ENCODE peak calls at places on chromosomes 7 and 10, in ten cellular contexts. One of them, this sample, is unnamed.
A peak's percentile ranks its signal among the peaks of the same experiment; 100 is the strongest.

GRCh38 chr7:105532709-105533460 is 884 bp downstream of the RINT1 start:
- DNase-seq in DMS79 treated with DMSO at 0.1 percent for 48 hours: no peak
- DNase-seq in memory B cell: no peak
- DNase-seq in activated CD8-positive, alpha-beta memory T cell treated with anti-CD3 and anti-CD28 coated beads for 48 hours: no peak
- DNase-seq in hepatic stellate cell: no peak
- DNase-seq in GM10248: no peak
- DNase-seq in CD8-positive, alpha-beta memory T cell: no peak
- DNase-seq in amniotic epithelial cell: no peak
- DNase-seq in NCI-H1092: no peak
- DNase-seq in fibroblast of mammary gland: no peak
- DNase-seq in this sample: no peak

GRCh38 chr7:154744226-154744860 is 258.6 kb downstream of the PAXIP1 start:
- DNase-seq in DMS79 treated with DMSO at 0.1 percent for 48 hours: no peak
- DNase-seq in memory B cell: no peak
- DNase-seq in activated CD8-positive, alpha-beta memory T cell treated with anti-CD3 and anti-CD28 coated beads for 48 hours: peak; percentile 8
- DNase-seq in hepatic stellate cell: peak; percentile 18
- DNase-seq in GM10248: peak; percentile 69
- DNase-seq in CD8-positive, alpha-beta memory T cell: no peak
- DNase-seq in amniotic epithelial cell: no peak
- DNase-seq in NCI-H1092: peak; percentile 34
- DNase-seq in fibroblast of mammary gland: no peak
- DNase-seq in this sample: peak; percentile 5

GRCh38 chr7:98400538-98401427 is at the start of gene BAIAP2L1:
- DNase-seq in DMS79 treated with DMSO at 0.1 percent for 48 hours: peak; percentile 86
- DNase-seq in memory B cell: peak; percentile 70
- DNase-seq in activated CD8-positive, alpha-beta memory T cell treated with anti-CD3 and anti-CD28 coated beads for 48 hours: peak; percentile 71
- DNase-seq in hepatic stellate cell: peak; percentile 74
- DNase-seq in GM10248: peak; percentile 97
- DNase-seq in CD8-positive, alpha-beta memory T cell: peak; percentile 77
- DNase-seq in amniotic epithelial cell: peak; percentile 68
- DNase-seq in NCI-H1092: peak; percentile 88
- DNase-seq in fibroblast of mammary gland: peak; percentile 29
- DNase-seq in this sample: peak; percentile 82

GRCh38 chr10:111531690-111532089 is 454.9 kb downstream of the ADRA2A start:
- DNase-seq in DMS79 treated with DMSO at 0.1 percent for 48 hours: no peak
- DNase-seq in memory B cell: no peak
- DNase-seq in activated CD8-positive, alpha-beta memory T cell treated with anti-CD3 and anti-CD28 coated beads for 48 hours: no peak
- DNase-seq in hepatic stellate cell: no peak
- DNase-seq in GM10248: no peak
- DNase-seq in CD8-positive, alpha-beta memory T cell: no peak
- DNase-seq in amniotic epithelial cell: no peak
- DNase-seq in NCI-H1092: no peak
- DNase-seq in fibroblast of mammary gland: no peak
- DNase-seq in this sample: no peak

GRCh38 chr10:560314-560992 is 129.0 kb downstream of the DIP2C start:
- DNase-seq in DMS79 treated with DMSO at 0.1 percent for 48 hours: no peak
- DNase-seq in memory B cell: no peak
- DNase-seq in activated CD8-positive, alpha-beta memory T cell treated with anti-CD3 and anti-CD28 coated beads for 48 hours: no peak
- DNase-seq in hepatic stellate cell: no peak
- DNase-seq in GM10248: no peak
- DNase-seq in CD8-positive, alpha-beta memory T cell: no peak
- DNase-seq in amniotic epithelial cell: no peak
- DNase-seq in NCI-H1092: no peak
- DNase-seq in fibroblast of mammary gland: no peak
- DNase-seq in this sample: no peak

GRCh38 chr7:147894271-147894670 is 696.3 kb upstream of the C7orf33 start:
- DNase-seq in DMS79 treated with DMSO at 0.1 percent for 48 hours: no peak
- DNase-seq in memory B cell: no peak
- DNase-seq in activated CD8-positive, alpha-beta memory T cell treated with anti-CD3 and anti-CD28 coated beads for 48 hours: no peak
- DNase-seq in hepatic stellate cell: no peak
- DNase-seq in GM10248: no peak
- DNase-seq in CD8-positive, alpha-beta memory T cell: no peak
- DNase-seq in amniotic epithelial cell: no peak
- DNase-seq in NCI-H1092: no peak
- DNase-seq in fibroblast of mammary gland: no peak
- DNase-seq in this sample: no peak

GRCh38 chr7:16343612-16344011 is 77.7 kb downstream of the CRPPA start:
- DNase-seq in DMS79 treated with DMSO at 0.1 percent for 48 hours: no peak
- DNase-seq in memory B cell: no peak
- DNase-seq in activated CD8-positive, alpha-beta memory T cell treated with anti-CD3 and anti-CD28 coated beads for 48 hours: no peak
- DNase-seq in hepatic stellate cell: no peak
- DNase-seq in GM10248: no peak
- DNase-seq in CD8-positive, alpha-beta memory T cell: no peak
- DNase-seq in amniotic epithelial cell: no peak
- DNase-seq in NCI-H1092: no peak
- DNase-seq in fibroblast of mammary gland: no peak
- DNase-seq in this sample: no peak

GRCh38 chr10:47076949-47077348 is 165.7 kb downstream of the PTPN20 start:
- DNase-seq in DMS79 treated with DMSO at 0.1 percent for 48 hours: no peak
- DNase-seq in memory B cell: no peak
- DNase-seq in activated CD8-positive, alpha-beta memory T cell treated with anti-CD3 and anti-CD28 coated beads for 48 hours: no peak
- DNase-seq in hepatic stellate cell: no peak
- DNase-seq in GM10248: no peak
- DNase-seq in CD8-positive, alpha-beta memory T cell: no peak
- DNase-seq in amniotic epithelial cell: peak; percentile 83
- DNase-seq in NCI-H1092: no peak
- DNase-seq in fibroblast of mammary gland: peak; percentile 45
- DNase-seq in this sample: no peak

GRCh38 chr10:126670056-126670743 is at the start of gene C10orf90:
- DNase-seq in DMS79 treated with DMSO at 0.1 percent for 48 hours: no peak
- DNase-seq in memory B cell: no peak
- DNase-seq in activated CD8-positive, alpha-beta memory T cell treated with anti-CD3 and anti-CD28 coated beads for 48 hours: no peak
- DNase-seq in hepatic stellate cell: no peak
- DNase-seq in GM10248: no peak
- DNase-seq in CD8-positive, alpha-beta memory T cell: no peak
- DNase-seq in amniotic epithelial cell: no peak
- DNase-seq in NCI-H1092: no peak
- DNase-seq in fibroblast of mammary gland: no peak
- DNase-seq in this sample: no peak

GRCh38 chr7:106329971-106330733 is 45.4 kb upstream of the NAMPT start:
- DNase-seq in DMS79 treated with DMSO at 0.1 percent for 48 hours: no peak
- DNase-seq in memory B cell: no peak
- DNase-seq in activated CD8-positive, alpha-beta memory T cell treated with anti-CD3 and anti-CD28 coated beads for 48 hours: no peak
- DNase-seq in hepatic stellate cell: peak; percentile 20
- DNase-seq in GM10248: no peak
- DNase-seq in CD8-positive, alpha-beta memory T cell: no peak
- DNase-seq in amniotic epithelial cell: peak; percentile 79
- DNase-seq in NCI-H1092: no peak
- DNase-seq in fibroblast of mammary gland: peak; percentile 69
- DNase-seq in this sample: peak; percentile 66

GRCh38 chr7:13945670-13946069 is 43.8 kb downstream of the ETV1 start:
- DNase-seq in DMS79 treated with DMSO at 0.1 percent for 48 hours: peak; percentile 60
- DNase-seq in memory B cell: no peak
- DNase-seq in activated CD8-positive, alpha-beta memory T cell treated with anti-CD3 and anti-CD28 coated beads for 48 hours: no peak
- DNase-seq in hepatic stellate cell: no peak
- DNase-seq in GM10248: no peak
- DNase-seq in CD8-positive, alpha-beta memory T cell: no peak
- DNase-seq in amniotic epithelial cell: peak; percentile 69
- DNase-seq in NCI-H1092: peak; percentile 6
- DNase-seq in fibroblast of mammary gland: peak; percentile 75
- DNase-seq in this sample: no peak

GRCh38 chr10:99779335-99779734 is 3.1 kb upstream of the ABCC2 start:
- DNase-seq in DMS79 treated with DMSO at 0.1 percent for 48 hours: no peak
- DNase-seq in memory B cell: no peak
- DNase-seq in activated CD8-positive, alpha-beta memory T cell treated with anti-CD3 and anti-CD28 coated beads for 48 hours: no peak
- DNase-seq in hepatic stellate cell: peak; percentile 17
- DNase-seq in GM10248: no peak
- DNase-seq in CD8-positive, alpha-beta memory T cell: no peak
- DNase-seq in amniotic epithelial cell: peak; percentile 89
- DNase-seq in NCI-H1092: no peak
- DNase-seq in fibroblast of mammary gland: peak; percentile 80
- DNase-seq in this sample: peak; percentile 95

GRCh38 chr10:64486149-64486548 is 964.9 kb downstream of the REEP3 start:
- DNase-seq in DMS79 treated with DMSO at 0.1 percent for 48 hours: no peak
- DNase-seq in memory B cell: no peak
- DNase-seq in activated CD8-positive, alpha-beta memory T cell treated with anti-CD3 and anti-CD28 coated beads for 48 hours: no peak
- DNase-seq in hepatic stellate cell: peak; percentile 41
- DNase-seq in GM10248: no peak
- DNase-seq in CD8-positive, alpha-beta memory T cell: no peak
- DNase-seq in amniotic epithelial cell: no peak
- DNase-seq in NCI-H1092: no peak
- DNase-seq in fibroblast of mammary gland: peak; percentile 61
- DNase-seq in this sample: no peak